ENCODE peak calls at places on chromosomes 6 and 20, in six cellular contexts. J is prostate gland, T is transverse colon, D is H1, N is sigmoid colon, B is SK-N-MC. L is an unnamed sample.

GRCh38 chr6:70956451-70957283 is at the start of gene B3GAT2:
- DNase-seq in J (peak), T (no peak), D (peak), N (peak), B (no peak), L (peak)

GRCh38 chr20:11376998-11377397 is 540.7 kb upstream of the BTBD3 start:
- DNase-seq in J (no peak), T (no peak), D (no peak), N (no peak), B (no peak), L (no peak)

GRCh38 chr6:87572031-87572430 is 17.8 kb downstream of the RARS2 start:
- DNase-seq in J (no peak), T (no peak), D (no peak), N (no peak), B (no peak), L (no peak)

GRCh38 chr6:27096834-27097511 is 150.5 kb upstream of the PRSS16 start:
- DNase-seq in J (no peak), T (peak), D (peak), N (no peak), B (no peak), L (no peak)

GRCh38 chr6:53487080-53487479 is 57.8 kb downstream of the GCLC start:
- DNase-seq in J (no peak), T (no peak), D (no peak), N (no peak), B (no peak), L (no peak)

GRCh38 chr20:57136734-57137133 is 129.7 kb downstream of the BMP7 start:
- DNase-seq in J (no peak), T (no peak), D (no peak), N (no peak), B (no peak), L (no peak)

GRCh38 chr20:23255658-23256385 is 94.8 kb upstream of the NXT1 start:
- DNase-seq in J (no peak), T (no peak), D (peak), N (no peak), B (no peak), L (no peak)

GRCh38 chr6:22474283-22474682 is 95.1 kb upstream of the HDGFL1 start:
- DNase-seq in J (no peak), T (no peak), D (no peak), N (no peak), B (no peak), L (no peak)

GRCh38 chr20:2603816-2604505 is 48.5 kb upstream of the NOP56 start:
- DNase-seq in J (no peak), T (no peak), D (no peak), N (no peak), B (no peak), L (no peak)

GRCh38 chr6:90759662-90760061 is 172.8 kb upstream of the MAP3K7 start:
- DNase-seq in J (no peak), T (no peak), D (no peak), N (no peak), B (no peak), L (no peak)

GRCh38 chr6:157510329-157511188 is 129.6 kb downstream of the ZDHHC14 start:
- DNase-seq in J (no peak), T (no peak), D (no peak), N (no peak), B (no peak), L (no peak)

GRCh38 chr20:24584538-24585356 is 115.3 kb downstream of the SYNDIG1 start:
- DNase-seq in J (no peak), T (no peak), D (peak), N (no peak), B (no peak), L (no peak)

GRCh38 chr6:84767591-84768201 is 3.3 kb upstream of the TBX18 start:
- DNase-seq in J (no peak), T (no peak), D (no peak), N (no peak), B (no peak), L (no peak)

GRCh38 chr6:131763749-131764148 is 44.1 kb upstream of the ENPP1 start:
- DNase-seq in J (no peak), T (no peak), D (no peak), N (no peak), B (no peak), L (no peak)

GRCh38 chr6:131761061-131761761 is 46.6 kb upstream of the ENPP1 start:
- DNase-seq in J (no peak), T (no peak), D (no peak), N (no peak), B (no peak), L (no peak)

GRCh38 chr6:131762984-131763383 is 44.8 kb upstream of the ENPP1 start:
- DNase-seq in J (no peak), T (no peak), D (no peak), N (no peak), B (no peak), L (no peak)

GRCh38 chr6:131764350-131764749 is 43.5 kb upstream of the ENPP1 start:
- DNase-seq in J (no peak), T (no peak), D (no peak), N (no peak), B (no peak), L (no peak)

DNA sequence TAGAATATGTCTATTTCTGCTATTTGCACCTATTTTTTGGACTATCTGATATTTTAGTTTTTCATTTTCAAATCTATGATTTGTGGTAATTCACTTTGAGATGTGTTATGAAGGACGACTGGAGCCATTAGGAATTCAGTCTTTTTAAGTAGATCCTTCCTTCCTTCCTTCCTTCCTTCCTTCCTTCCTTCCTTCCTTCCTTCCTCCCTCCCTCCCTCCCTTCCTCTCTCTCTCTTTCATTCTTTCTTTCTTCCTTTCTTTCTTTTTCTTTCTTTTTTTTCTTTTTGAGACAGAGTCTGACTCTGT is 46.1 kb upstream of the ENPP1 start:
- DNase-seq in J (no peak), T (no peak), D (no peak), N (no peak), B (peak), L (no peak)
- TF ChIP-seq POLR2AphosphoS5 in J (no peak), T (no peak), D (no peak), N (no peak), B (peak), L (no peak)

DNA sequence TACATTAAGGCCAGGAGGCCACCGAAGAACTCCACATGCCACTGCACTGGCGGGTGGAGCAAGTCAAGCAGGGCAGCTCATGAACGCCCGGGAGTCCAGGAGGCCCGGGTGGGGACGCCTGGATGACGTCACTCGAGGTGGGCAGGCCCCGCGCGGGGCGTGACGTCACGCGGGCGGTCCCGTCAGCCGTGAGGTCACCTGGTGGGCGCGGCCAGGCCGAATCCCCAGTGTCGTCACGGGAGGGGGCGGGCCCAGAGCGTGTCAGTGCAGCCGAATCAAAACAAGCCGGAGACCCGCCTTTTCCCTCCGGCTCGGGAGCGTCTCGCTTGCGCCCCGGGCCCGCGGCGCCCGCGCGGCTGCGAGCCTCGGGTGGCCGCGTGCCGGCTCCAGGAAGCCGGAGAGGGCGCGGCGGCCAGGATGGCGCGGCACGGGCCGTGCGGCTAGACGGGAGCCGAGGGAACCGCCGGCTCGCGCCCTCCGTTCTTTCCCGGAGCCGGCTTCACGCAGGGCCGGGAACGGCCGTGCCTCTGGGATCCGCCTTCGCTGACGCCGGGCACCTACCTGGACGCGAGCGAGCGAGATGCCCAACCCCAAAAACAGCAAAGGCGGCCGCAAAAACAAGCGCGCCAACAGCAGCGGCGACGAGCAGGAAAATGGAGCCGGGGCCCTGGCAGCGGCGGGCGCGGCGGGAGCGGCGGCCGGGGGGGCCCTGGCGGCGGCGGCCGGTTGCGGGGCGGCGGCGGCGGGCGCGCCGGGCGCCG is at the start of gene HECA:
- DNase-seq in J (peak), T (peak), D (peak), N (peak), B (no peak), L (peak)
- TF ChIP-seq POLR2AphosphoS5 in J (peak), T (peak), D (peak), N (peak), B (peak), L (no peak)

DNA sequence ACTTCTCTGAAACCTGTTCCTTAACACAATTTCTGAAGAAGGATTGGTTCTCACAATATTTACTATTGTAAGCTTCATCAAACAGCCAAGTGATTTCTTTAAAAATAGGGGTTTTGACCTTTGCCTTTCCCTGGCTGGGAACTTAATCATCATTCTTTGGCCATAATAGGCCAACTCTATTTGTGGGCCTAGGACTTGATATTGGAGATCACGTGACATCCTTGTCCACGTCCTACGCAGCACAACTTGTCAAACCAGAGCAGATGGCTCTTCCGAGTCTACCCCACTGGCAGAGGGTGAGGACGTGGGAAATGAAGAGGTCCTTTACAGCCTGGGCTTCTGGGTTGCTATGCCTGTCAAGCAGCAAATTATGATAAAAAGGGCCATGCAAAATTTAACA is 1030.6 kb downstream of the KIF16B start:
- DNase-seq in J (no peak), T (no peak), D (no peak), N (no peak), B (no peak), L (no peak)
- TF ChIP-seq POLR2AphosphoS5 in J (no peak), T (no peak), D (no peak), N (no peak), B (no peak), L (no peak)

GRCh38 chr20:44010162-44010704 is 95.6 kb downstream of the TOX2 start:
- DNase-seq in J (no peak), T (no peak), D (no peak), N (no peak), B (no peak), L (no peak)
- TF ChIP-seq POLR2AphosphoS5 in J (no peak), T (no peak), D (no peak), N (no peak), B (no peak), L (no peak)

GRCh38 chr6:147974376-147974775 is 368.3 kb upstream of the SASH1 start:
- DNase-seq in J (no peak), T (no peak), D (no peak), N (no peak), B (no peak), L (no peak)
- TF ChIP-seq POLR2AphosphoS5 in J (no peak), T (no peak), D (no peak), N (no peak), B (no peak), L (no peak)